ENCODE peak calls at places on chromosomes 12 and 14, in seven cellular contexts. R is neural progenitor cell, S is GM23248, L is mammary epithelial cell, K is DND-41, J is H1, Z is GM23338. E is an unnamed sample.

GRCh38 chr14:92316937-92317336 is 6.0 kb upstream of the SLC24A4 start:
- DNase-seq in R (no peak), S (no peak), L (peak; percentile 91), K (peak; percentile 11), J (no peak), Z (peak; percentile 13), E (no peak)

GRCh38 chr12:58583541-58583940 is 336.8 kb downstream of the LRIG3 start:
- DNase-seq in R (peak; percentile 62), S (peak; percentile 72), L (no peak), K (no peak), J (no peak), Z (no peak), E (peak; percentile 58)

GRCh38 chr14:44778562-44778961 is 183.2 kb downstream of the KLHL28 start:
- DNase-seq in R (peak; percentile 68), S (peak; percentile 45), L (peak; percentile 3), K (no peak), J (no peak), Z (peak; percentile 22), E (peak; percentile 87)

GRCh38 chr14:102866982-102867761 is 55.3 kb upstream of the AMN start:
- DNase-seq in R (no peak), S (no peak), L (no peak), K (no peak), J (no peak), Z (no peak), E (no peak)

GRCh38 chr12:117036046-117036445 is 63.2 kb downstream of the TESC start:
- DNase-seq in R (no peak), S (no peak), L (no peak), K (no peak), J (no peak), Z (no peak), E (no peak)

GRCh38 chr12:50218386-50218785 is 51.2 kb upstream of the CERS5 start:
- DNase-seq in R (no peak), S (peak; percentile 74), L (peak; percentile 86), K (no peak), J (no peak), Z (no peak), E (peak; percentile 70)

GRCh38 chr12:53777412-53777811 is 25.6 kb upstream of the CISTR start:
- DNase-seq in R (no peak), S (no peak), L (no peak), K (no peak), J (no peak), Z (no peak), E (no peak)

GRCh38 chr14:72451081-72451972 is 442.6 kb downstream of the DPF3 start:
- DNase-seq in R (peak; percentile 33), S (no peak), L (no peak), K (peak; percentile 75), J (no peak), Z (no peak), E (peak; percentile 60)

GRCh38 chr14:104150201-104151027 is 12.0 kb downstream of the KIF26A start:
- DNase-seq in R (peak; percentile 89), S (peak; percentile 36), L (no peak), K (no peak), J (no peak), Z (peak; percentile 83), E (peak; percentile 27)

GRCh38 chr12:29883558-29883957 is 99.8 kb upstream of the TMTC1 start:
- DNase-seq in R (no peak), S (no peak), L (no peak), K (no peak), J (no peak), Z (no peak), E (no peak)

GRCh38 chr14:99968931-99969330 is 96.3 kb upstream of the EVL start:
- DNase-seq in R (no peak), S (peak; percentile 60), L (peak; percentile 16), K (no peak), J (no peak), Z (no peak), E (no peak)

GRCh38 chr14:29521526-29522137 is 406.0 kb downstream of the PRKD1 start:
- DNase-seq in R (peak; percentile 62), S (peak; percentile 25), L (no peak), K (no peak), J (peak; percentile 56), Z (peak; percentile 76), E (peak; percentile 2)

GRCh38 chr12:120631097-120631496 is 9.3 kb upstream of the CABP1 start:
- DNase-seq in R (no peak), S (no peak), L (no peak), K (no peak), J (no peak), Z (no peak), E (no peak)

GRCh38 chr14:76351941-76352340 is 24.0 kb upstream of the ESRRB start:
- DNase-seq in R (no peak), S (no peak), L (no peak), K (no peak), J (no peak), Z (no peak), E (peak; percentile 26)

GRCh38 chr12:62966990-62967506 is 32.1 kb upstream of the PPM1H start:
- DNase-seq in R (no peak), S (no peak), L (no peak), K (no peak), J (no peak), Z (no peak), E (no peak)

GRCh38 chr12:55727643-55728184 is 1.1 kb downstream of the CD63 start:
- DNase-seq in R (peak; percentile 23), S (peak; percentile 91), L (peak; percentile 40), K (no peak), J (no peak), Z (peak; percentile 30), E (peak; percentile 63)

GRCh38 chr12:99916555-99916954 is 68.2 kb downstream of the ANKS1B start:
- DNase-seq in R (no peak), S (peak; percentile 15), L (peak; percentile 4), K (no peak), J (no peak), Z (no peak), E (no peak)

DNA sequence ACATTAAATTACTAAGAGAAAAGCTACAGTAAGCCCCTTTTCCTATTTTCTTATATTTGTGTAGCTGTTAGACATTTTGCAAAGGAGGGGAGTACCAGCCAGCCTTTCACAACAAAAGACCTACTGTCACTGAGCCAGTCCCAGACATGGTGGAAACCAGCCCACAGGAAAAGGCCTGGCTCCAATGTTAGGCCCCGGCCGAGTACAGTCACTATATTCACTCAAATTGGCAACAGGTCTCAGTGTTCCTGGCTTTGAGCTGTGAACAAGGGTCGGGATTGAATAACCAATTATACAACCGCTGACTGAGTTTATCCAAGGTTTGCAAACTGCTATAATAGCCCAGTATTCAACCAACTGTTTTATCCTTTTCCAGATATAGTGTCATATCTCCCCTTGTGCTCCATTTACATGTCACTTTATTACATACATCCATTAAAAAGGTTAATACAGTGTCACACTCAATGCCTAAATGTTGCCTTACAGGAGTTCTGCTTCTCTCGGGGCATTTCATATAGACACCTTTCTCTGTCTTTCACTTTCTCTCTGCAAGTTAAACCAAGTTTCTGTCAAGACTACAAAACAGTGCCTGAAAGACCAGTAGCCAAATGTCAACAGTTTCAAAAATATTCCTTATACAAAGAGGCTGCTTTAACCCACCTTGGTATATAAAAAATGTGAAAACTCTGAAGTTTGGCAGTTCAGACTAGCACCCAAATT is 178.1 kb downstream of the SOX5 start:
- DNase-seq in R (peak; percentile 9), S (no peak), L (no peak), K (no peak), J (no peak), Z (no peak), E (peak; percentile 21)
- H2AFZ ChIP-seq in R (no peak overlapping the region), S (no peak overlapping the region), L (no peak overlapping the region), K (no peak overlapping the region), J (no peak overlapping the region), Z (no peak overlapping the region), E (peak overlapping the region; percentile 6)

DNA sequence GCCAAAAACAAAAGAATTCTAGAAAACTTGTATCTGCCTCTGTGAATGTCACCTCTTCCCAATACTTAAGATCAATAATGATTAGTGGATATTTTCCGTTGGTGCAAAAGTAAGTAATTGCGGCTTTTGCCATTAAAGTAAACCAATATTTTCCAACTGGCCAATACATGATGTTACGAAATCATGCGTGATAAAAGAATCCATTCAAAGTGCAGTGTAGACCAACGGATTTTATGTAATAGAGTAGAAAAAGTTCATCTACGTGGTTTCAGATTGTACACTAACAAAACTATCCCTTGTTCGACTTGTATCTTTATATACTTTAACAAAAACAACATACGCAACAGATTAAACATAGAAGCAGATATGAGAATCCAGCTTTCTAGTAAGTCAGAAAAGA is 626 bp upstream of the ZNF268 start:
- DNase-seq in R (no peak), S (no peak), L (no peak), K (no peak), J (no peak), Z (no peak), E (no peak)
- TF ChIP-seq EZH2 in R (no peak), S (no peak), L (no peak), K (no peak), J (no peak), Z (no peak), E (no peak)

GRCh38 chr12:48221645-48222044 is 18.6 kb upstream of the OR10AD1 start:
- DNase-seq in R (no peak), S (no peak), L (no peak), K (no peak), J (no peak), Z (no peak), E (no peak)
- H2AFZ ChIP-seq in R (no peak overlapping the region), S (no peak overlapping the region), L (no peak overlapping the region), K (no peak overlapping the region), J (peak overlapping the region; percentile 76), Z (peak overlapping the region; percentile 3), E (no peak overlapping the region)

GRCh38 chr12:22334696-22335290 is at the start of gene ST8SIA1:
- DNase-seq in R (peak; percentile 73), S (peak; percentile 44), L (peak; percentile 34), K (no peak), J (peak; percentile 61), Z (peak; percentile 77), E (no peak)

GRCh38 chr12:22339691-22340090 is 5.2 kb upstream of the ST8SIA1 start:
- DNase-seq in R (no peak), S (no peak), L (no peak), K (no peak), J (no peak), Z (no peak), E (no peak)

GRCh38 chr12:22333186-22333745 is 1.2 kb downstream of the ST8SIA1 start:
- DNase-seq in R (no peak), S (peak; percentile 62), L (no peak), K (no peak), J (no peak), Z (no peak), E (peak; percentile 93)

GRCh38 chr12:22332191-22332590 is 2.3 kb downstream of the ST8SIA1 start:
- DNase-seq in R (no peak), S (no peak), L (no peak), K (no peak), J (no peak), Z (no peak), E (no peak)

DNA sequence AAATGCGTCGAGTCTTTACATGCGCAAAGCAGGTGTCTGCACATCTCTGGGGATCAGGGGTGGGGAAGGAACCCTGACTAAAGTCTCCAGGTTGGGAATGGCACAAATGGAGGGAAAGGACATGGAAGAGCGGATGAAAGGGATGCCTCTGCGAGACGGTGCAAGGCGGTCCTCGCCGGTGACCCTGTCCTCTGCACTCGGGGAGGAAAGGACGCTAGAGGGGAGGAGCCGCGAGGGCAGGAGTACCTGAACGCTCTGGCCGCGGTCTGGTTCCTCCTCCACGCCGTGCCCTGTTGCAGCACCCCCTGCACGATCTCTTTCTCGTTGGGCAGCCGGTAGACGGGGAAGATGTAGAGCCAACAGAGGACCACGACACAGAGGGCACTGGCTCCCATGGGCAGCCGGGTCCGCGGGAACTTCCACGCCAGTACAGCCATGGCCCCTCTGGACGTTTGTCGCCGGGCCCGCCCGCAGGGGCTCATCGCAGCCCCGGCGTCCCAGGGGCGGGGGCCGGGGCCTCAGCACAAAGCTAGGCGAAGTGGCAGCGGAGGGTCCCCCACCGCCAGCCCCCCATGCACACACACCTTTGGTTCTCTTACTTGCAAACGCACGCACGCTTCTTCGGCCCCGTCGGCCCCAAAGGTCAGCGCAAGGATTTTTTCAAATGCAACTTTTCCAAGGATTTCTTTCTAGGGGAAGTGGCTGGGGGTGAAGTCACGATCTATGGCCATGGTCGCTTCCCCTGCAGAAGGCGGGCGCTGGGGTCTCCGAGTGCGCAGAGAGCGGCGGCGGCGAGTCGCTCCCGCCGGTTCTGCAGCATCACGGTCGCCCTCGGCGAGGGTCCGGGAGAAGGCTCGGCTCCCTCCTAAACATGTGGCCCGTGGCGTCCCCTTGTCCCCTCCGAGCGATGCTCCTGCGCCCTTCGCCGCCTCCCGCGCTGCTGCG is 484 bp downstream of the ST8SIA1 start:
- DNase-seq in R (peak; percentile 41), S (no peak), L (no peak), K (no peak), J (peak; percentile 63), Z (peak; percentile 66), E (no peak)
- TF ChIP-seq EZH2 in R (peak; percentile 87), S (no peak), L (no peak), K (no peak), J (peak; percentile 84), Z (peak; percentile 44), E (peak; percentile 84)

E was measured in fibroblast of lung.